ENCODE peak calls at places on chromosomes 6 and 20, in four cellular contexts. R is GM23248; O is HCT116; W is CD8-positive, alpha-beta T cell. K is an unnamed sample. For H3K4me1 and H3K9me3, the result is how much of the 10 kb centered on the place peaks cover.

GRCh38 chr6:44621846-44622245 is 234.3 kb downstream of the CDC5L start:
- DNase-seq in O (no peak), R (peak), W (no peak), K (no peak)

GRCh38 chr6:36838896-36839818 is at the start of gene CPNE5:
- DNase-seq in O (no peak), R (peak), W (no peak), K (no peak)

GRCh38 chr6:42304313-42304712 is 86.7 kb upstream of the MRPS10 start:
- DNase-seq in R (no peak), W (no peak), O (no peak), K (no peak)

GRCh38 chr6:108714012-108714773 is 134.0 kb upstream of the ARMC2 start:
- DNase-seq in W (no peak), R (peak), O (no peak), K (no peak)

GRCh38 chr6:63477422-63478040 is 94.7 kb upstream of the LOC128125822 start:
- DNase-seq in W (no peak), O (no peak), R (no peak), K (no peak)

GRCh38 chr6:52053038-52053704 is 34.2 kb downstream of the PKHD1 start:
- DNase-seq in O (no peak), W (no peak), R (no peak), K (no peak)

GRCh38 chr20:17955302-17955701 is 13.3 kb downstream of the SNX5 start:
- DNase-seq in O (no peak), W (no peak), R (no peak), K (no peak)

GRCh38 chr6:111556004-111556403 is 49.7 kb downstream of the TRAF3IP2 start:
- DNase-seq in O (no peak), R (no peak), W (no peak), K (no peak)

GRCh38 chr6:98949589-98949988 is 1.8 kb upstream of the FBXL4 start:
- DNase-seq in R (no peak), O (no peak), W (no peak), K (no peak)

GRCh38 chr6:144922120-144922722 is 637.1 kb downstream of the UTRN start:
- DNase-seq in R (peak), O (no peak), W (no peak), K (no peak)

GRCh38 chr6:127118505-127119360 is at the start of gene RSPO3:
- DNase-seq in W (no peak), R (peak), O (no peak), K (no peak)

GRCh38 chr6:43953256-43953655 is 174.0 kb downstream of the MRPL14 start:
- DNase-seq in O (no peak), W (no peak), R (no peak), K (no peak)

GRCh38 chr6:43644940-43645612 is at the start of gene RSPH9:
- DNase-seq in W (peak), O (no peak), R (peak), K (peak)

GRCh38 chr6:30092852-30093543 is 17.4 kb upstream of the RNF39 start:
- DNase-seq in O (no peak), R (no peak), W (no peak), K (no peak)
- H3K4me1 ChIP-seq in O (under half), R (under half), W (under half), K (under half)

DNA sequence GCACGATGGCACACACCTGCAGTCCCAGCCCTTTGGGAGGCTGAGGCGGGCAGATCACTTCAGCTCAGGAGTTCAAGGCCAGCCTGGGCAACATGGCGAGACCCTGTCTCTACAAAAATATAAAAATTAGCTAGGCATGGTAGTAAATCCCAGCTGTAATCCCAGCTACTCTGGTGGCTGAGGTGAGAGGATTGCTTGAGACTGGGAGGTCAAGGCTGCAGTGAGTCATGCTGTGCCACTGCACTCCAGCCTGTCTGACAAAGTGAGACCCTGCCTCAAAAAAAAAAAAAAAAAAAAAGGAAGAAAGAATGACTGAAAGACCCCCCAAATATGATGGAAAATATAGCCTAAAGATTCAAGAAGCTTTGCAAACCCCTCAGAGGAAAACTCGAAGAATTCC is 26.8 kb downstream of the METTL24 start:
- DNase-seq in W (no peak), R (no peak), O (no peak), K (no peak)
- H3K27ac ChIP-seq in W (no peak), R (no peak), O (no peak), K (no peak)

DNA sequence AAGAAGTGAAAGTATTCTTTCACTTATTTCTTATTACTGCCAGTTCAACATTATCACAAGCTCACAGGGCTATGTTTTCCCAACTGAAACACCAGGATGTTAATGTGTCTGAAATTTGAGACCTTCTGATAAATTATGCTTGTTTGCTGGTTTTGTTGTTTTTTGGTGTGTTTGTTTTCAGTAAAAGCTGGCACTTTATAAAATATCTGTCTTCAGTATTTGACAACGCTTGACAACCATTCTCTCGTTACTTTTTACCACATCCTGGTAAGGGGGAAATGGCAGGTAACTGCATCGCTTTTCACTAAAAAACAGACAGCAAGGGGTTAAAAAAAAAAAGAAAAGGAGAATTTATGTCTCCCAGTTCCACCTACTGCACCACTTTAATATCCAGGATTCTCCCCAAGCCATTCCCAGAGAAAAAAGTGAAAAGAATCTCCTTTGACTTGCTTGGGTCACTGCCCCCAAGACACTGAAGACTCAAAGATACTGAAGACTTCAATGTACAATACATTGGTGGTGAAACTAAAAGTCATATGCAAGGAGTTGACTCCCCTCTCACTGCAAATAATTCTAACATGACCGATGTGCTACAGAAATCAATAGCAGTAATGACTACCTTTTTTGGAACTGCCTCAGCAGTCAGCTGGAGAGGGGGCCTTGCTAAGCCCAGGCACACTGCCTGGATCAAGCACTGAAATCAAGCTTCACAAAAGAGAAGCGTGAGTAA is 88.9 kb downstream of the HIVEP2 start:
- DNase-seq in W (no peak), R (no peak), O (no peak), K (peak)
- H3K9me3 ChIP-seq in W (under half), R (under half), O (under half), K (under half)

DNA sequence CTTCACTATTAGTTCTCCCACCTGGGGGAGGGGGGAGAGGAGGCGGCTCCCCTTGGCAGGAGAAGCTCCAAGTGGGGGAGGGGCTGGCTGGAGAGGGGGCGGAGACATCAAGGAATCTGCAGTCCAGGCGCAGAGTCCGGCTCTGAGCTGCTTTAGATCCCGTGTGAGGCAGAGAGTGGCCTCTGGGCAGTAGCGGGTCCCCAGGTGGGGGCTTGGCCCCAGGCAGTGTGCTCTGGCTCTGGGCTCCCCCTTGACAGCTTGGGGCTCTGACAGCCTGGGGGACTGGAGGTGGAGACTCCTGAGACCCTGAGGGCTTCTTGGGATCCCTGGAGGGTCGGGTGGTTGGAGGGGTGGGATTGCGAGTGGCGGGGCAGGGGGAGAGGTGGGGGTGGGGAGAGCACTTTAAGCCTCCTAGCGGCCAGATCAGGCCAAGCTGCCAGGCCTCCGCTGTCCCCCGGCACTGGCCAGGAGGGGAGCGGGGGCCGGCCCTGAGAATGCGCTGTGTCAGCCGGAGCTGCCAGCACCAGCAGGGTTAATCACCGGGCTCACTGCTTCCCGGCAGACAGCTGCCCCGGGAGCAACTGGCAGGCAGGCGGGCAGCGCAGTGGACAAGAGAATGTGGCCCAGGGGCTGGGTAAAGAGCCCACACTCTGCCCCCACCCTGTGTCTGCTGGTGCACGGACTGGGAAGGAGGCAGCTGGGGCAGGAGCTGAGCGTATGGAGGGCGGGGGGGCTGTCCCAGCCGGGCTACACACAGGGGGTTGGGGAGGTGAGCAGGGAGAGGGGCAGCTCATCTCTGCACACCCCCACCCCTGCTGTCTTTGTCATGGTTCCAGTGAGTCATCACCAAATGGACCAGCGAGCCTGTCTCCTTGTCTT is 1.8 kb upstream of the LAMA5 start:
- DNase-seq in R (peak), W (no peak), O (no peak), K (no peak)
- H3K4me1 ChIP-seq in R (under half), W (under half), O (half or more), K (under half)

DNA sequence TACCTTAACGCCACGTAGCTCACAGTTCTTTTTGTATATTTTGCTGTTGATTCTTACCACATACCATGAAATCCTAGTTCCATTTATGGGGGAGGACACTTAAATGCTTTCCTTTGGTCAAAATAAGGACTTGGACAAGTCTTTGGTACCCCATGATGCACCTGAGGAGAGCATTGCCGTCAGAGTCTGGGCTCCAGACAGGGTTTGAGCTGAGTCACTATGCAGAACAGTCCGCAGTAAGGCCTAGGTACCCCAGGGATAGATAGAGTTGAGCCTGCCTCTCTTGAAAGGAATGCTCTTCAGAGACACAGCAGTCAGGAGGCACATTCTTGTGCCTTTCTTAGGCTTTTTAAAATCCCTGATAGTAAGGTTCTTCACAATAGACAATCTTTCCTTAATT is 6.0 kb downstream of the PARD6B start:
- DNase-seq in O (no peak), R (no peak), W (no peak), K (no peak)
- H3K27ac ChIP-seq in O (peak), R (no peak), W (no peak), K (no peak)

GRCh38 chr6:27359231-27359630 is 29.3 kb upstream of the ZNF391 start:
- DNase-seq in O (no peak), W (no peak), R (no peak), K (no peak)
- H3K9me3 ChIP-seq in O (under half), W (under half), R (under half), K (under half)

GRCh38 chr6:35730745-35731413 is 6.0 kb upstream of the ARMC12 start:
- DNase-seq in R (no peak), O (no peak), W (no peak), K (no peak)
- H3K4me1 ChIP-seq in R (under half), O (half or more), W (half or more), K (half or more)

GRCh38 chr6:118934461-118935330 is at the start of gene MCM9:
- DNase-seq in O (peak), R (peak), W (peak), K (peak)

GRCh38 chr6:118935331-118935668 is 341 bp upstream of the MCM9 start:
- DNase-seq in R (no peak), W (no peak), O (no peak), K (no peak)

GRCh38 chr6:118932421-118932820 is 2.5 kb downstream of the MCM9 start:
- DNase-seq in O (no peak), R (no peak), W (no peak), K (no peak)

GRCh38 chr6:118936304-118936703 is 1.3 kb upstream of the MCM9 start:
- DNase-seq in W (no peak), O (no peak), R (no peak), K (no peak)

GRCh38 chr6:118933855-118934460 is 1.0 kb downstream of the MCM9 start:
- DNase-seq in O (no peak), W (no peak), R (no peak), K (no peak)
- H3K27ac ChIP-seq in O (no peak), W (no peak), R (no peak), K (peak)

GRCh38 chr6:82484737-82485650 is 121.4 kb downstream of the TPBG start:
- DNase-seq in R (no peak), O (no peak), W (no peak), K (no peak)
- H3K9me3 ChIP-seq in R (under half), O (under half), W (under half), K (under half)